ENCODE peak calls at places on chromosomes 16 and 17, in nine cellular contexts. E, P, K, Y, R, C, F, X and M are unnamed samples.

GRCh38 chr17:11900103-11900502 is 97.2 kb downstream of the ZNF18 start:
- DNase-seq in E (no peak), P (no peak), K (peak), Y (no peak), R (no peak), C (no peak), F (no peak), X (no peak), M (no peak)

GRCh38 chr17:673200-673681 is 41.4 kb downstream of the VPS53 start:
- DNase-seq in E (no peak), P (no peak), K (no peak), Y (no peak), R (no peak), C (peak), F (no peak), X (no peak), M (no peak)

GRCh38 chr17:39110435-39111136 is 40.9 kb downstream of the PLXDC1 start:
- DNase-seq in E (no peak), P (no peak), K (no peak), Y (no peak), R (no peak), C (no peak), F (no peak), X (no peak), M (no peak)

GRCh38 chr16:84937196-84937935 is 74.0 kb downstream of the ZDHHC7 start:
- DNase-seq in E (no peak), P (no peak), K (no peak), Y (no peak), R (no peak), C (no peak), F (no peak), X (no peak), M (no peak)

GRCh38 chr16:17313085-17313611 is 157.6 kb downstream of the XYLT1 start:
- DNase-seq in E (no peak), P (no peak), K (peak), Y (no peak), R (no peak), C (no peak), F (peak), X (no peak), M (no peak)

GRCh38 chr17:81253358-81254131 is 14.4 kb downstream of the NDUFAF8 start:
- DNase-seq in E (peak), P (no peak), K (no peak), Y (peak), R (peak), C (peak), F (peak), X (peak), M (peak)

GRCh38 chr17:48413613-48414405 is 16.2 kb downstream of the SKAP1 start:
- DNase-seq in E (no peak), P (no peak), K (no peak), Y (no peak), R (no peak), C (no peak), F (no peak), X (no peak), M (no peak)

GRCh38 chr17:79414063-79414462 is 196.8 kb downstream of the RBFOX3 start:
- DNase-seq in E (no peak), P (no peak), K (no peak), Y (no peak), R (no peak), C (no peak), F (no peak), X (no peak), M (no peak)

GRCh38 chr17:80501739-80502577 is 25.6 kb upstream of the NPTX1 start:
- DNase-seq in E (no peak), P (no peak), K (no peak), Y (no peak), R (no peak), C (no peak), F (peak), X (no peak), M (no peak)

GRCh38 chr17:45740553-45741330 is 43.4 kb upstream of the CRHR1 start:
- DNase-seq in E (no peak), P (no peak), K (no peak), Y (no peak), R (peak), C (peak), F (peak), X (peak), M (no peak)

GRCh38 chr17:45307290-45308015 is 9.4 kb downstream of the MAP3K14 start:
- DNase-seq in E (no peak), P (no peak), K (peak), Y (no peak), R (peak), C (no peak), F (peak), X (no peak), M (no peak)

GRCh38 chr16:11668590-11669379 is 530 bp downstream of the SNN start:
- DNase-seq in E (no peak), P (no peak), K (no peak), Y (peak), R (no peak), C (peak), F (no peak), X (peak), M (no peak)

GRCh38 chr17:32483451-32484019 is 3.3 kb upstream of the CDK5R1 start:
- DNase-seq in E (no peak), P (no peak), K (peak), Y (peak), R (peak), C (peak), F (peak), X (peak), M (no peak)

GRCh38 chr16:70523013-70523620 is at the start of gene COG4:
- DNase-seq in E (peak), P (peak), K (peak), Y (peak), R (peak), C (peak), F (peak), X (peak), M (peak)

GRCh38 chr16:1823821-1824220 is 2.8 kb downstream of the HAGH start:
- DNase-seq in E (no peak), P (no peak), K (no peak), Y (no peak), R (peak), C (peak), F (peak), X (peak), M (no peak)

GRCh38 chr17:47727704-47728036 is 5.4 kb upstream of the TBX21 start:
- DNase-seq in E (no peak), P (no peak), K (no peak), Y (no peak), R (no peak), C (no peak), F (no peak), X (no peak), M (no peak)

GRCh38 chr17:77957215-77957868 is 1.2 kb upstream of the TNRC6C start:
- DNase-seq in E (no peak), P (no peak), K (no peak), Y (peak), R (peak), C (no peak), F (peak), X (peak), M (no peak)

GRCh38 chr16:23351360-23351759 is 49.3 kb downstream of the SCNN1B start:
- DNase-seq in E (no peak), P (no peak), K (no peak), Y (no peak), R (no peak), C (no peak), F (no peak), X (no peak), M (no peak)

GRCh38 chr16:4513086-4513860 is 25.3 kb downstream of the CDIP1 start:
- DNase-seq in E (no peak), P (no peak), K (no peak), Y (no peak), R (no peak), C (no peak), F (no peak), X (no peak), M (no peak)

GRCh38 chr17:77474292-77474988 is 333.7 kb downstream of the SEC14L1 start:
- DNase-seq in E (no peak), P (no peak), K (no peak), Y (no peak), R (no peak), C (no peak), F (no peak), X (no peak), M (no peak)

GRCh38 chr17:2809337-2809736 is 13.1 kb downstream of the RAP1GAP2 start:
- DNase-seq in E (no peak), P (no peak), K (no peak), Y (no peak), R (no peak), C (no peak), F (no peak), X (no peak), M (no peak)